ENCODE peak calls at places on chromosomes 6 and 20, in nine cellular contexts. B is mammary epithelial cell, Y is HCT116, Z is fibroblast of lung, U is hepatocyte, O is neural progenitor cell, D is astrocyte, A is keratinocyte, V is endothelial cell of umbilical vein. R is an unnamed sample.

GRCh38 chr6:119207973-119208725 is 129.7 kb upstream of the FAM184A start:
- DNase-seq in Y (peak; percentile 21), O (no peak), D (peak; percentile 63), V (no peak), Z (peak; percentile 90), A (no peak), B (no peak), U (no peak), R (no peak)

GRCh38 chr20:12575352-12576095 is 433.2 kb upstream of the SPTLC3 start:
- DNase-seq in V (no peak), U (peak; percentile 68), Z (peak; percentile 12), Y (no peak), O (no peak), B (peak; percentile 25), D (no peak), A (no peak), R (no peak)

GRCh38 chr6:12958052-12958706 is 241.6 kb downstream of the PHACTR1 start:
- DNase-seq in O (no peak), Z (no peak), D (peak; percentile 10), A (no peak), Y (no peak), U (peak; percentile 6), V (peak; percentile 68), B (no peak), R (no peak)

GRCh38 chr6:42363906-42364859 is 87.5 kb downstream of the TRERF1 start:
- DNase-seq in Z (no peak), O (no peak), A (no peak), D (no peak), V (no peak), Y (no peak), U (no peak), B (no peak), R (no peak)

GRCh38 chr6:27388293-27389197 is at the start of gene ZNF391:
- DNase-seq in Y (peak; percentile 53), U (peak; percentile 92), V (peak; percentile 85), Z (peak; percentile 88), O (peak; percentile 94), A (peak; percentile 19), D (peak; percentile 90), B (peak; percentile 87), R (peak; percentile 76)

GRCh38 chr20:57792386-57793095 is 82.7 kb upstream of the PMEPA1 start:
- DNase-seq in A (no peak), V (no peak), D (peak; percentile 9), B (no peak), Z (no peak), U (no peak), O (no peak), Y (no peak), R (no peak)

GRCh38 chr6:142760152-142760551 is 184.8 kb downstream of the HIVEP2 start:
- DNase-seq in Y (no peak), V (no peak), D (peak; percentile 71), O (no peak), Z (no peak), B (no peak), A (no peak), U (no peak), R (no peak)

GRCh38 chr20:14337400-14338171 is at the start of gene FLRT3:
- DNase-seq in V (peak; percentile 95), O (peak; percentile 92), U (peak; percentile 96), B (peak; percentile 98), Z (peak; percentile 97), Y (peak; percentile 83), D (peak; percentile 96), A (peak; percentile 96), R (peak; percentile 84)

GRCh38 chr6:148471624-148472494 is 129.2 kb downstream of the SASH1 start:
- DNase-seq in D (peak; percentile 73), V (no peak), B (no peak), O (no peak), U (peak; percentile 11), Z (peak; percentile 50), Y (no peak), A (peak; percentile 13), R (no peak)

GRCh38 chr6:110044093-110044492 is 66.0 kb downstream of the GPR6 start:
- DNase-seq in D (no peak), A (no peak), U (no peak), B (peak; percentile 19), V (no peak), O (no peak), Y (no peak), Z (no peak), R (no peak)

GRCh38 chr6:139581485-139581865 is 207.0 kb upstream of the CITED2 start:
- DNase-seq in U (no peak), B (no peak), Y (no peak), A (no peak), O (no peak), Z (no peak), D (no peak), V (no peak), R (no peak)

GRCh38 chr20:54172532-54172855 is 1.3 kb downstream of the CYP24A1 start:
- DNase-seq in Y (no peak), U (no peak), D (no peak), O (no peak), Z (peak; percentile 2), V (no peak), B (no peak), A (no peak), R (no peak)

GRCh38 chr20:54176610-54177009 is 2.8 kb upstream of the CYP24A1 start:
- DNase-seq in V (no peak), D (peak; percentile 42), A (peak; percentile 65), Z (no peak), Y (no peak), B (peak; percentile 51), O (no peak), U (no peak), R (no peak)

GRCh38 chr20:54174452-54175175 is 828 bp upstream of the CYP24A1 start:
- DNase-seq in O (peak; percentile 19), B (no peak), U (no peak), V (no peak), D (no peak), A (no peak), Y (no peak), Z (peak; percentile 9), R (no peak)

GRCh38 chr20:54172856-54173652 is 732 bp downstream of the CYP24A1 start:
- DNase-seq in O (peak; percentile 73), D (peak; percentile 30), Z (peak; percentile 10), B (peak; percentile 13), U (no peak), Y (no peak), V (no peak), A (no peak), R (no peak)

GRCh38 chr20:54173653-54174451 is at the start of gene CYP24A1:
- DNase-seq in V (no peak), U (peak; percentile 37), Y (no peak), Z (no peak), D (no peak), B (peak; percentile 23), O (peak; percentile 65), A (no peak), R (no peak)
- TF ChIP-seq EZH2 in V (peak; percentile 80), U (no peak), Y (no peak), Z (no peak), D (peak; percentile 79), B (peak; percentile 35), O (peak; percentile 67), A (peak; percentile 44), R (no peak)

DNA sequence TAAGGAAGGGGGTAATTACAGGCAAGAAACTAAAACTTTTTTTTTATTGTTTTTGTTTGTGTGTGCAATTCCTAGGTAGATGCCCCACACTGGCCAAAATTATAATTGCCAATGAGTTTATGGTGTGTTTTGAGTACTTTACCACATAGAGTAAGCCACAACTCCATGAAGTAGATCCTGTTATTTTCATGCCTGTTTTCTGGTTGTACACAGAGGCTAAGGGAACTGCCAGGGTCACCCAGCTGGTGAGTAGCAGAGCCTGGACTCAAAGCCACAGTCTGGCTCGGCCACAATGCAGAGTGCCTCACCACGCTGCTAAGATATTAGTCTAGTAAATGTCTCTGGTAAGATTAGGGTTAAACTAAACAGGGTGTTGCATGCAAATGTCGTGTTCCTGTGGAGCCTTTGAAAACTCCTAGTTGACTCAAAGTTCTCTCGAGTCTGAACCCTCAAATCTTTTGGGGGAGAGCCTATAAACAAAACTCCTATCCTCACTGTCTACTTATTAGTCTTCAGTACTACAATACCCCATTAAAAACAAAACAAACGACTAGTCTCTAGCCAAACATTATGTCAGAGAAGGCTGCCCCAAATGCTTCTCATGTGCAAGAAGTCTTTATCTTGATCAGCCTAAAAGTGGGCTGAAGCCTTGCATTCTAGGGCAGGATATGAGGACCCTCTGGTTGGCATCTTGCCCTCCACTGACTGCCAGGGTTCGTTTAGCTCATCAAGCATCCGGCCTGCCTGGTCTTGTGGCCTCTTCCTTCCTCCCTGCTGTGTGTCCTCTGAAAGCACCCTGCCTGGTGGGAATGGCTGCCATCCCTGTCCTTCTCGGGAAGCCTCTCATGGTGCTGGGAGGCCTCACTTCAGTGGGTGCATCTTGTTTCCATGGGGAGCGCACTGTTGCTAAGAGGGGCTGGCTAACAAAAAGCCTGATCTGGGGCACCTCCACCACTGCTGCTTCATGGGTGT is 4.2 kb downstream of the DUSP22 start:
- DNase-seq in O (no peak), Y (no peak), A (no peak), V (peak; percentile 63), U (no peak), Z (no peak), D (no peak), B (no peak), R (no peak)
- TF ChIP-seq CTCF in O (no peak), Y (no peak), A (no peak), V (peak; percentile 4), U (no peak), Z (no peak), D (no peak), B (peak; percentile 9), R (no peak)

DNA sequence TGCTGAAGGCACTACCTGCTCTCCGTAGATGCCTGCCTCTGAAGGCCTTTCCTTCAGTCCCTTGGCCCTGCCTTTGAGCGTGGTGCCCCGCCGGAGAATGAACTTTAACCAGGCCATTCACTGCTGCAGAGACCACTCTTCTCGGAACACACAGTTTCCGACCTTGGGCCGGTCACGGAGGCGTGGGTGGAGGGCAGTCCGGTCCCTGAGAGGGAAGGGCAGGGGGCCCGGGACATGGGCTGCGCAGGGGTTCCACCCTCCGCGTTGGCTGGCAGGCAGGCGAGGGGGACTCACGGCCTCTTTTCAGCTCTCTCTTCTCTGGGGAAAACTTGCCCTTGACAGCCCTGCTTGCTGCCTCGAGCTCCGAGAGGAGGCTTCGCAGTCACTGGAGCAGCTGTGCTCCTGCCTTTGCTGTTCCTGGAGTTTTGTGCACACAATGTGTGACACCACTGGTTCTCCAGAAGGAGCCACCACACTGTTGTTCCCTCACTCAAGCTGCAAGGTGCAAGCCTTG is 187.8 kb downstream of the SMOC2 start:
- DNase-seq in V (no peak), O (no peak), B (no peak), Z (no peak), Y (no peak), D (no peak), A (no peak), U (no peak), R (no peak)
- H3K9me3 ChIP-seq in V (peaks cover 5% of the 10 kb centered on the region), O (no peaks in the 10 kb centered on the region), B (peaks cover 28% of the 10 kb centered on the region), Z (no peaks in the 10 kb centered on the region), Y (peaks cover 3% of the 10 kb centered on the region), D (no peaks in the 10 kb centered on the region), A (no peaks in the 10 kb centered on the region), U (no peaks in the 10 kb centered on the region), R (peaks cover 3% of the 10 kb centered on the region)

DNA sequence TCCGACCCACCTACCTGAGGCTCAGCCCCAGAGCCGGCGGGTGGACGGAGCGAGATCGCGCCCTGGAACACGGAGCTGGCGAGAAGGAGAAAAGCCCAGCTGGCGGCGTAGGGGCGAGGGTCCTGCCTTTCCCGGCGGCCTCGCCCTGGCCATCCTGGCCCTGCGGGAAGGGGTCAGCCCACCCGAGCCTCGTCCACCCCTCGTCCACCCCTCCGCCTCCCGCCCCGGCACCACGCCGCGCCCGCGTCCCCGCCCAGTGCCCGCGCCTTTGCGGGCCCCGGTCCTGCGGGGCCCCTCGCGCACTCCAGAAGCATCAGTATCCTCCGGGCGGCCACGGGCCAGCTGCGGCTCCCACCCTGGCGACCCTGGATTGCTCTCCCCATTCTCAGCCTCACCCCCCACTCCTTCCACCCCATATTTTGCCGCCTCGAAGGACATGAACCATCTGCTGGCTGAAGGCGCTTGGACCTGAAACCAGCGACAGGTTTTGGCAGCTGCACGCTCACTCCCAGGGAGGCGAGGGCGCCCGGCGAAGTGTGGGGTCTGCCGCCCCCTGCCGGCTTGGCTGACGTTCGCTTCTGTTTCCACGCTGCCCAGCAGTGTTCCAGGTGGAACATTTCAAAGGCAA is 65.1 kb downstream of the PLG start:
- DNase-seq in U (peak; percentile 90), O (peak; percentile 86), Y (no peak), V (peak; percentile 9), Z (peak; percentile 65), B (peak; percentile 52), D (peak; percentile 17), A (peak; percentile 9), R (no peak)
- TF ChIP-seq EZH2 in U (no peak), O (no peak), Y (no peak), V (no peak), Z (no peak), B (no peak), D (no peak), A (no peak), R (no peak)

R was measured in PC-9.